ENCODE peak calls at places on chromosomes 12 and 14, in five cellular contexts. A is T-helper 2 cell, R is kidney, E is body of pancreas, V is NCI-H2081. K is an unnamed sample.
A peak's percentile ranks its signal among the peaks of the same experiment; 100 is the strongest.

GRCh38 chr12:26378721-26379120 is 183.3 kb downstream of the SSPN start:
- DNase-seq in A (no peak), R (no peak), E (no peak), V (no peak), K (no peak)

GRCh38 chr14:52950898-52951729 is at the start of gene FERMT2:
- DNase-seq in A (peak; percentile 8), R (peak; percentile 96), E (peak; percentile 89), V (peak; percentile 77), K (no peak)

GRCh38 chr12:130522244-130522834 is 184.7 kb downstream of the PIWIL1 start:
- DNase-seq in A (no peak), R (no peak), E (no peak), V (no peak), K (no peak)

GRCh38 chr12:80412343-80412953 is 31.6 kb upstream of the PTPRQ start:
- DNase-seq in A (no peak), R (no peak), E (peak; percentile 13), V (peak; percentile 77), K (no peak)

GRCh38 chr12:128942960-128943477 is 89.7 kb downstream of the GLT1D1 start:
- DNase-seq in A (no peak), R (no peak), E (no peak), V (peak; percentile 74), K (no peak)

GRCh38 chr12:22993639-22994038 is 368.7 kb downstream of the ETNK1 start:
- DNase-seq in A (no peak), R (no peak), E (no peak), V (no peak), K (no peak)

GRCh38 chr14:64711039-64711438 is 6.8 kb downstream of the PLEKHG3 start:
- DNase-seq in A (no peak), R (no peak), E (no peak), V (no peak), K (no peak)

GRCh38 chr14:58712357-58712756 is 74.6 kb downstream of the DACT1 start:
- DNase-seq in A (no peak), R (no peak), E (no peak), V (no peak), K (no peak)

GRCh38 chr12:20494803-20495202 is 126.5 kb downstream of the PDE3A start:
- DNase-seq in A (no peak), R (no peak), E (no peak), V (no peak), K (no peak)

GRCh38 chr12:11953523-11953922 is 117.2 kb upstream of the BCL2L14 start:
- DNase-seq in A (no peak), R (no peak), E (no peak), V (no peak), K (no peak)

GRCh38 chr14:88129306-88130056 is 124.5 kb downstream of the GPR65 start:
- DNase-seq in A (no peak), R (no peak), E (peak; percentile 55), V (no peak), K (no peak)

GRCh38 chr12:4151362-4152121 is 122.0 kb upstream of the CCND2 start:
- DNase-seq in A (no peak), R (no peak), E (no peak), V (no peak), K (no peak)

GRCh38 chr14:102795060-102795925 is 18.0 kb downstream of the TRAF3 start:
- DNase-seq in A (no peak), R (no peak), E (peak; percentile 71), V (peak; percentile 89), K (no peak)

GRCh38 chr12:62659457-62660295 is 193.1 kb downstream of the MON2 start:
- DNase-seq in A (no peak), R (no peak), E (no peak), V (peak; percentile 12), K (no peak)

GRCh38 chr14:28671425-28671824 is 95.2 kb upstream of the FOXG1 start:
- DNase-seq in A (no peak), R (no peak), E (no peak), V (no peak), K (no peak)

GRCh38 chr12:6118891-6119568 is 5.4 kb downstream of the VWF start:
- DNase-seq in A (no peak), R (peak; percentile 45), E (no peak), V (no peak), K (no peak)

GRCh38 chr12:94783862-94784261 is 133.5 kb upstream of the TMCC3 start:
- DNase-seq in A (no peak), R (no peak), E (no peak), V (no peak), K (no peak)

GRCh38 chr14:29799718-29800117 is 127.9 kb downstream of the PRKD1 start:
- DNase-seq in A (no peak), R (no peak), E (no peak), V (no peak), K (no peak)

K was measured in memory B cell.